ENCODE peak calls at places on chromosome 14, in seven cellular contexts. One of them, this sample, is unnamed.

GRCh38 chr14:89270439-89271227 is 146.4 kb downstream of the FOXN3 start:
- DNase-seq in bronchial epithelial cell: peak; percentile 63
- DNase-seq in heart left ventricle: no peak
- DNase-seq in CD8-positive, alpha-beta T cell: no peak
- DNase-seq in body of pancreas: peak; percentile 34
- DNase-seq in lower leg skin: no peak
- DNase-seq in tibial nerve: no peak
- DNase-seq in this sample: no peak

GRCh38 chr14:87133073-87133815 is 859.7 kb downstream of the GALC start:
- DNase-seq in bronchial epithelial cell: peak; percentile 97
- DNase-seq in heart left ventricle: peak; percentile 58
- DNase-seq in CD8-positive, alpha-beta T cell: no peak
- DNase-seq in body of pancreas: no peak
- DNase-seq in lower leg skin: no peak
- DNase-seq in tibial nerve: peak; percentile 12
- DNase-seq in this sample: no peak

GRCh38 chr14:51604078-51604477 is 47.6 kb upstream of the FRMD6 start:
- DNase-seq in bronchial epithelial cell: no peak
- DNase-seq in heart left ventricle: no peak
- DNase-seq in CD8-positive, alpha-beta T cell: no peak
- DNase-seq in body of pancreas: no peak
- DNase-seq in lower leg skin: no peak
- DNase-seq in tibial nerve: no peak
- DNase-seq in this sample: no peak

GRCh38 chr14:77065851-77066554 is 32.1 kb upstream of the CIPC start:
- DNase-seq in bronchial epithelial cell: no peak
- DNase-seq in heart left ventricle: no peak
- DNase-seq in CD8-positive, alpha-beta T cell: no peak
- DNase-seq in body of pancreas: no peak
- DNase-seq in lower leg skin: no peak
- DNase-seq in tibial nerve: no peak
- DNase-seq in this sample: no peak

GRCh38 chr14:50823763-50824636 is 7.0 kb downstream of the NIN start:
- DNase-seq in bronchial epithelial cell: peak; percentile 25
- DNase-seq in heart left ventricle: no peak
- DNase-seq in CD8-positive, alpha-beta T cell: no peak
- DNase-seq in body of pancreas: no peak
- DNase-seq in lower leg skin: no peak
- DNase-seq in tibial nerve: no peak
- DNase-seq in this sample: no peak

GRCh38 chr14:92540472-92541048 is 27.0 kb downstream of the RIN3 start:
- DNase-seq in bronchial epithelial cell: peak; percentile 92
- DNase-seq in heart left ventricle: peak; percentile 95
- DNase-seq in CD8-positive, alpha-beta T cell: no peak
- DNase-seq in body of pancreas: peak; percentile 65
- DNase-seq in lower leg skin: peak; percentile 97
- DNase-seq in tibial nerve: peak; percentile 93
- DNase-seq in this sample: no peak

GRCh38 chr14:21300892-21301291 is 21.0 kb downstream of the RPGRIP1 start:
- DNase-seq in bronchial epithelial cell: no peak
- DNase-seq in heart left ventricle: peak; percentile 46
- DNase-seq in CD8-positive, alpha-beta T cell: peak; percentile 15
- DNase-seq in body of pancreas: peak; percentile 13
- DNase-seq in lower leg skin: no peak
- DNase-seq in tibial nerve: no peak
- DNase-seq in this sample: no peak

GRCh38 chr14:61420326-61420725 is 98.9 kb downstream of the PRKCH start:
- DNase-seq in bronchial epithelial cell: peak; percentile 94
- DNase-seq in heart left ventricle: no peak
- DNase-seq in CD8-positive, alpha-beta T cell: peak; percentile 49
- DNase-seq in body of pancreas: no peak
- DNase-seq in lower leg skin: no peak
- DNase-seq in tibial nerve: no peak
- DNase-seq in this sample: no peak

GRCh38 chr14:38121280-38121679 is 86.4 kb upstream of the SSTR1 start:
- DNase-seq in bronchial epithelial cell: no peak
- DNase-seq in heart left ventricle: no peak
- DNase-seq in CD8-positive, alpha-beta T cell: no peak
- DNase-seq in body of pancreas: no peak
- DNase-seq in lower leg skin: no peak
- DNase-seq in tibial nerve: no peak
- DNase-seq in this sample: no peak

GRCh38 chr14:103732868-103733626 is 17.4 kb downstream of the ZFYVE21 start:
- DNase-seq in bronchial epithelial cell: no peak
- DNase-seq in heart left ventricle: no peak
- DNase-seq in CD8-positive, alpha-beta T cell: no peak
- DNase-seq in body of pancreas: no peak
- DNase-seq in lower leg skin: peak; percentile 74
- DNase-seq in tibial nerve: no peak
- DNase-seq in this sample: no peak

GRCh38 chr14:82403972-82404371 is 870.3 kb upstream of the SEL1L start:
- DNase-seq in bronchial epithelial cell: no peak
- DNase-seq in heart left ventricle: no peak
- DNase-seq in CD8-positive, alpha-beta T cell: no peak
- DNase-seq in body of pancreas: no peak
- DNase-seq in lower leg skin: no peak
- DNase-seq in tibial nerve: no peak
- DNase-seq in this sample: no peak

GRCh38 chr14:63426838-63427237 is 108.1 kb upstream of the GPHB5 start:
- DNase-seq in bronchial epithelial cell: no peak
- DNase-seq in heart left ventricle: no peak
- DNase-seq in CD8-positive, alpha-beta T cell: no peak
- DNase-seq in body of pancreas: no peak
- DNase-seq in lower leg skin: no peak
- DNase-seq in tibial nerve: no peak
- DNase-seq in this sample: no peak

GRCh38 chr14:42316746-42317145 is 710.1 kb downstream of the LRFN5 start:
- DNase-seq in bronchial epithelial cell: no peak
- DNase-seq in heart left ventricle: no peak
- DNase-seq in CD8-positive, alpha-beta T cell: no peak
- DNase-seq in body of pancreas: no peak
- DNase-seq in lower leg skin: no peak
- DNase-seq in tibial nerve: no peak
- DNase-seq in this sample: no peak

GRCh38 chr14:70257526-70257925 is 68.8 kb upstream of the SLC8A3 start:
- DNase-seq in bronchial epithelial cell: peak; percentile 19
- DNase-seq in heart left ventricle: no peak
- DNase-seq in CD8-positive, alpha-beta T cell: no peak
- DNase-seq in body of pancreas: peak; percentile 43
- DNase-seq in lower leg skin: no peak
- DNase-seq in tibial nerve: no peak
- DNase-seq in this sample: no peak

GRCh38 chr14:44149597-44149996 is 357.5 kb downstream of the FSCB start:
- DNase-seq in bronchial epithelial cell: peak; percentile 17
- DNase-seq in heart left ventricle: no peak
- DNase-seq in CD8-positive, alpha-beta T cell: no peak
- DNase-seq in body of pancreas: no peak
- DNase-seq in lower leg skin: no peak
- DNase-seq in tibial nerve: no peak
- DNase-seq in this sample: peak; percentile 64

GRCh38 chr14:79248771-79249170 is 962.5 kb downstream of the DIO2 start:
- DNase-seq in bronchial epithelial cell: no peak
- DNase-seq in heart left ventricle: no peak
- DNase-seq in CD8-positive, alpha-beta T cell: no peak
- DNase-seq in body of pancreas: no peak
- DNase-seq in lower leg skin: no peak
- DNase-seq in tibial nerve: no peak
- DNase-seq in this sample: no peak

DNA sequence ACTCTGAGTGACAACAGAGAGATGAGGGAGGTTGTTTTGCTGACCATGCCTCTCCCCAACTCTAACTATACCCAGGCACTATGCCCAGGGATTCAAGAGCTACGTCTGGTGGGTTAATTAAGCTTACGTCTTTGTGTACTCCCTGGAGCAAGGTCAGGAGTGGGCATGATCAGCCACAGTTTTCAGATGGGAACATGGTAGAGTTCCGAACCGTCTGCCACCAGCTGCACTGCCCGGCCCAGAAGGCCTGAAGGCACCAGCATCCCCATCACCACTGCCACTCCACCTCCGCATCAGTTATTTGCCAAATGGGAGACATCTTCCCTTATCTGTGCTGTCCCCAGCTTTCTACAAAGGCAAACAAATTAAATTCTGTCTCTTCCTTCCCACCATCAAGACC is 11.1 kb upstream of the GPX2 start:
- DNase-seq in bronchial epithelial cell: no peak
- DNase-seq in heart left ventricle: no peak
- DNase-seq in CD8-positive, alpha-beta T cell: no peak
- DNase-seq in body of pancreas: no peak
- DNase-seq in lower leg skin: peak; percentile 68
- DNase-seq in tibial nerve: no peak
- DNase-seq in this sample: no peak
- TF ChIP-seq CTCF in bronchial epithelial cell: no peak
- TF ChIP-seq CTCF in heart left ventricle: no peak
- TF ChIP-seq CTCF in CD8-positive, alpha-beta T cell: no peak
- TF ChIP-seq CTCF in body of pancreas: no peak
- TF ChIP-seq CTCF in lower leg skin: no peak
- TF ChIP-seq CTCF in tibial nerve: no peak
- TF ChIP-seq CTCF in this sample: no peak

GRCh38 chr14:36069535-36069900 is 107.0 kb downstream of the PTCSC3 start:
- DNase-seq in bronchial epithelial cell: peak; percentile 62
- DNase-seq in heart left ventricle: no peak
- DNase-seq in CD8-positive, alpha-beta T cell: no peak
- DNase-seq in body of pancreas: peak; percentile 59
- DNase-seq in lower leg skin: no peak
- DNase-seq in tibial nerve: no peak
- DNase-seq in this sample: no peak
- TF ChIP-seq CTCF in bronchial epithelial cell: peak; percentile 73
- TF ChIP-seq CTCF in heart left ventricle: peak; percentile 13
- TF ChIP-seq CTCF in CD8-positive, alpha-beta T cell: peak; percentile 64
- TF ChIP-seq CTCF in body of pancreas: peak; percentile 46
- TF ChIP-seq CTCF in lower leg skin: no peak
- TF ChIP-seq CTCF in tibial nerve: peak; percentile 49
- TF ChIP-seq CTCF in this sample: peak; percentile 83

DNA sequence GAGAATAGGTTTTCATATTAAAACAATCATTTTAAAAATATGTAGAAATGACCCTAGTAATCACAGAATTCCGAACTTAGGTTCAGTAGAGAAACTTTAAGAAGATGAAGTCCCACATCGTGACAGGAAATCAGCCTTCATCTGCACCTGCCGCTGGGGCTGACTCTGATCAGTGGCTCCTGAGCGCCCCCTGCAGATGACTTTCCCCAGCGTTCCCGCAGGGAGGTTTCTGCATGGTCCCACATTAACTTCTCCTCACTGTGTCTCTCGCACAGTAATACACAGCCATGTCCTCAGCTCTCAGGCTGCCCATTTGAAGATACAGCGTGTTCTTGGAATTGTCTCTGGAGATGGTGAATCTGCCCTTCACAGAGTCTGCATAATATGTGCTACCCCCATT is 1131.1 kb downstream of the TMEM121 start:
- DNase-seq in bronchial epithelial cell: no peak
- DNase-seq in heart left ventricle: no peak
- DNase-seq in CD8-positive, alpha-beta T cell: peak; percentile 56
- DNase-seq in body of pancreas: no peak
- DNase-seq in lower leg skin: no peak
- DNase-seq in tibial nerve: no peak
- DNase-seq in this sample: no peak
- TF ChIP-seq CTCF in bronchial epithelial cell: no peak
- TF ChIP-seq CTCF in heart left ventricle: no peak
- TF ChIP-seq CTCF in CD8-positive, alpha-beta T cell: peak; percentile 77
- TF ChIP-seq CTCF in body of pancreas: no peak
- TF ChIP-seq CTCF in lower leg skin: no peak
- TF ChIP-seq CTCF in tibial nerve: no peak
- TF ChIP-seq CTCF in this sample: no peak

DNA sequence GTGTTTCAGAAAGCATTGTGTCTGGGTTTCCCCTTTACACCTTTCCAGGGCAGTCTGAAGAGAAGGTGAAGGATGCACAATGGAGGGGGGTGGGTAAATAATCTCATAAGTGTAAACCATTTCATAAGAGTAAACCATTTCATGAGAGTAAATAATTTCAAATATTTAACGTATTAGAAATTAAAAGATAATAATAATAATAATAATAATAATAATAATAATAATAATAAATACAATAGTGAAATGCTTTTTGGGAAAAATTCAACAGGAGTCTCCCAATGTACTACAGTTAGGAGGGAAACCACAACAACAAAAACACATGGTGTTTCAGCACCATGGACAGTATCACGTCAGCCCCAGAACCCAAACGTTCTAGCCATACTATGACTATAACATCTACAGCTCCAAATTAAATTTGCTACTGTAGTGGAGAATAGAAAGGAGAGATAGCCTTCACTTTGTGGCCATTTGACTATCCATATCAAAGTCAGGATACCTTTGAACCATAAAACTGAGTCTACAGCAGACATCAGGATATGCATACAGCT is 691.8 kb downstream of the BCL11B start:
- DNase-seq in bronchial epithelial cell: peak; percentile 37
- DNase-seq in heart left ventricle: no peak
- DNase-seq in CD8-positive, alpha-beta T cell: no peak
- DNase-seq in body of pancreas: no peak
- DNase-seq in lower leg skin: no peak
- DNase-seq in tibial nerve: no peak
- DNase-seq in this sample: no peak
- TF ChIP-seq CTCF in bronchial epithelial cell: no peak
- TF ChIP-seq CTCF in heart left ventricle: no peak
- TF ChIP-seq CTCF in CD8-positive, alpha-beta T cell: no peak
- TF ChIP-seq CTCF in body of pancreas: no peak
- TF ChIP-seq CTCF in lower leg skin: no peak
- TF ChIP-seq CTCF in tibial nerve: no peak
- TF ChIP-seq CTCF in this sample: no peak

GRCh38 chr14:105167303-105168092 is 1.1 kb downstream of the JAG2 start:
- DNase-seq in bronchial epithelial cell: peak; percentile 51
- DNase-seq in heart left ventricle: no peak
- DNase-seq in CD8-positive, alpha-beta T cell: no peak
- DNase-seq in body of pancreas: no peak
- DNase-seq in lower leg skin: no peak
- DNase-seq in tibial nerve: no peak
- DNase-seq in this sample: no peak
- TF ChIP-seq CTCF in bronchial epithelial cell: peak; percentile 25
- TF ChIP-seq CTCF in heart left ventricle: no peak
- TF ChIP-seq CTCF in CD8-positive, alpha-beta T cell: no peak
- TF ChIP-seq CTCF in body of pancreas: peak; percentile 6
- TF ChIP-seq CTCF in lower leg skin: no peak
- TF ChIP-seq CTCF in tibial nerve: no peak
- TF ChIP-seq CTCF in this sample: peak; percentile 61